ENCODE peak calls at places on chromosomes 11 and 22, in eight cellular contexts. One of them, this sample, is unnamed.

GRCh38 chr11:75524576-75525432 is 937 bp downstream of the GDPD5 start:
- DNase-seq in GM23338: peak; percentile 46
- DNase-seq in OCI-LY7: peak; percentile 40
- DNase-seq in SK-N-SH: peak; percentile 66
- DNase-seq in PC-9: no peak
- DNase-seq in HCT116: no peak
- DNase-seq in hepatocyte: no peak
- DNase-seq in PC-3: peak; percentile 71
- DNase-seq in this sample: peak; percentile 72

GRCh38 chr11:6587360-6587953 is 16.0 kb downstream of the RRP8 start:
- DNase-seq in GM23338: no peak
- DNase-seq in OCI-LY7: no peak
- DNase-seq in SK-N-SH: no peak
- DNase-seq in PC-9: no peak
- DNase-seq in HCT116: no peak
- DNase-seq in hepatocyte: no peak
- DNase-seq in PC-3: no peak
- DNase-seq in this sample: no peak

GRCh38 chr22:23079240-23079768 is 9.0 kb downstream of the GNAZ start:
- DNase-seq in GM23338: no peak
- DNase-seq in OCI-LY7: no peak
- DNase-seq in SK-N-SH: no peak
- DNase-seq in PC-9: no peak
- DNase-seq in HCT116: no peak
- DNase-seq in hepatocyte: peak; percentile 42
- DNase-seq in PC-3: no peak
- DNase-seq in this sample: no peak

GRCh38 chr11:104320956-104321355 is 157.0 kb upstream of the PDGFD start:
- DNase-seq in GM23338: no peak
- DNase-seq in OCI-LY7: no peak
- DNase-seq in SK-N-SH: no peak
- DNase-seq in PC-9: no peak
- DNase-seq in HCT116: no peak
- DNase-seq in hepatocyte: no peak
- DNase-seq in PC-3: no peak
- DNase-seq in this sample: no peak

GRCh38 chr11:78607691-78608090 is 33.0 kb upstream of the NARS2 start:
- DNase-seq in GM23338: no peak
- DNase-seq in OCI-LY7: no peak
- DNase-seq in SK-N-SH: no peak
- DNase-seq in PC-9: no peak
- DNase-seq in HCT116: no peak
- DNase-seq in hepatocyte: no peak
- DNase-seq in PC-3: no peak
- DNase-seq in this sample: no peak

GRCh38 chr11:74849525-74850391 is 99.1 kb downstream of the XRRA1 start:
- DNase-seq in GM23338: peak; percentile 71
- DNase-seq in OCI-LY7: peak; percentile 11
- DNase-seq in SK-N-SH: no peak
- DNase-seq in PC-9: no peak
- DNase-seq in HCT116: no peak
- DNase-seq in hepatocyte: no peak
- DNase-seq in PC-3: peak; percentile 74
- DNase-seq in this sample: peak; percentile 91

GRCh38 chr22:20261848-20262581 is 6.1 kb downstream of the RTN4R start:
- DNase-seq in GM23338: no peak
- DNase-seq in OCI-LY7: no peak
- DNase-seq in SK-N-SH: no peak
- DNase-seq in PC-9: no peak
- DNase-seq in HCT116: no peak
- DNase-seq in hepatocyte: no peak
- DNase-seq in PC-3: no peak
- DNase-seq in this sample: no peak

GRCh38 chr11:12266943-12267342 is 110.4 kb upstream of the PARVA start:
- DNase-seq in GM23338: peak; percentile 31
- DNase-seq in OCI-LY7: no peak
- DNase-seq in SK-N-SH: no peak
- DNase-seq in PC-9: no peak
- DNase-seq in HCT116: no peak
- DNase-seq in hepatocyte: no peak
- DNase-seq in PC-3: no peak
- DNase-seq in this sample: no peak

GRCh38 chr11:92852946-92853345 is 116.5 kb upstream of the MTNR1B start:
- DNase-seq in GM23338: no peak
- DNase-seq in OCI-LY7: no peak
- DNase-seq in SK-N-SH: no peak
- DNase-seq in PC-9: no peak
- DNase-seq in HCT116: no peak
- DNase-seq in hepatocyte: no peak
- DNase-seq in PC-3: no peak
- DNase-seq in this sample: peak; percentile 27

GRCh38 chr22:17773606-17774205 is 563 bp downstream of the BID start:
- DNase-seq in GM23338: peak; percentile 83
- DNase-seq in OCI-LY7: peak; percentile 79
- DNase-seq in SK-N-SH: peak; percentile 93
- DNase-seq in PC-9: peak; percentile 48
- DNase-seq in HCT116: no peak
- DNase-seq in hepatocyte: peak; percentile 70
- DNase-seq in PC-3: peak; percentile 47
- DNase-seq in this sample: peak; percentile 66

GRCh38 chr11:35822815-35823495 is 120.9 kb upstream of the LDLRAD3 start:
- DNase-seq in GM23338: no peak
- DNase-seq in OCI-LY7: no peak
- DNase-seq in SK-N-SH: no peak
- DNase-seq in PC-9: no peak
- DNase-seq in HCT116: no peak
- DNase-seq in hepatocyte: no peak
- DNase-seq in PC-3: peak; percentile 11
- DNase-seq in this sample: no peak

GRCh38 chr11:69173326-69173725 is 17.6 kb downstream of the SMIM38 start:
- DNase-seq in GM23338: no peak
- DNase-seq in OCI-LY7: no peak
- DNase-seq in SK-N-SH: no peak
- DNase-seq in PC-9: no peak
- DNase-seq in HCT116: no peak
- DNase-seq in hepatocyte: no peak
- DNase-seq in PC-3: no peak
- DNase-seq in this sample: no peak

GRCh38 chr22:19797086-19797485 is 36.5 kb downstream of the TBX1 start:
- DNase-seq in GM23338: no peak
- DNase-seq in OCI-LY7: no peak
- DNase-seq in SK-N-SH: no peak
- DNase-seq in PC-9: no peak
- DNase-seq in HCT116: no peak
- DNase-seq in hepatocyte: no peak
- DNase-seq in PC-3: no peak
- DNase-seq in this sample: no peak

GRCh38 chr11:118660646-118661424 is 18.6 kb downstream of the TREH start:
- DNase-seq in GM23338: no peak
- DNase-seq in OCI-LY7: no peak
- DNase-seq in SK-N-SH: no peak
- DNase-seq in PC-9: no peak
- DNase-seq in HCT116: no peak
- DNase-seq in hepatocyte: peak; percentile 5
- DNase-seq in PC-3: no peak
- DNase-seq in this sample: no peak

GRCh38 chr11:64916040-64916847 is 765 bp downstream of the ATG2A start:
- DNase-seq in GM23338: peak; percentile 62
- DNase-seq in OCI-LY7: peak; percentile 48
- DNase-seq in SK-N-SH: peak; percentile 70
- DNase-seq in PC-9: peak; percentile 72
- DNase-seq in HCT116: no peak
- DNase-seq in hepatocyte: peak; percentile 54
- DNase-seq in PC-3: peak; percentile 22
- DNase-seq in this sample: peak; percentile 56

GRCh38 chr11:35126879-35127576 is 11.9 kb upstream of the CD44 start:
- DNase-seq in GM23338: no peak
- DNase-seq in OCI-LY7: no peak
- DNase-seq in SK-N-SH: no peak
- DNase-seq in PC-9: no peak
- DNase-seq in HCT116: no peak
- DNase-seq in hepatocyte: no peak
- DNase-seq in PC-3: no peak
- DNase-seq in this sample: no peak

GRCh38 chr11:46378811-46379482 is 2.5 kb upstream of the MDK start:
- DNase-seq in GM23338: no peak
- DNase-seq in OCI-LY7: no peak
- DNase-seq in SK-N-SH: no peak
- DNase-seq in PC-9: no peak
- DNase-seq in HCT116: no peak
- DNase-seq in hepatocyte: no peak
- DNase-seq in PC-3: no peak
- DNase-seq in this sample: no peak

GRCh38 chr11:69053546-69054396 is 5.0 kb downstream of the TPCN2 start:
- DNase-seq in GM23338: no peak
- DNase-seq in OCI-LY7: peak; percentile 33
- DNase-seq in SK-N-SH: no peak
- DNase-seq in PC-9: no peak
- DNase-seq in HCT116: no peak
- DNase-seq in hepatocyte: no peak
- DNase-seq in PC-3: no peak
- DNase-seq in this sample: no peak

GRCh38 chr11:73387594-73388021 is 11.4 kb downstream of the RELT start:
- DNase-seq in GM23338: peak; percentile 37
- DNase-seq in OCI-LY7: no peak
- DNase-seq in SK-N-SH: no peak
- DNase-seq in PC-9: no peak
- DNase-seq in HCT116: no peak
- DNase-seq in hepatocyte: no peak
- DNase-seq in PC-3: no peak
- DNase-seq in this sample: no peak

GRCh38 chr11:111634981-111635705 is 32.9 kb downstream of the SIK2 start:
- DNase-seq in GM23338: peak; percentile 17
- DNase-seq in OCI-LY7: no peak
- DNase-seq in SK-N-SH: no peak
- DNase-seq in PC-9: no peak
- DNase-seq in HCT116: no peak
- DNase-seq in hepatocyte: no peak
- DNase-seq in PC-3: peak; percentile 17
- DNase-seq in this sample: peak; percentile 39

DNA sequence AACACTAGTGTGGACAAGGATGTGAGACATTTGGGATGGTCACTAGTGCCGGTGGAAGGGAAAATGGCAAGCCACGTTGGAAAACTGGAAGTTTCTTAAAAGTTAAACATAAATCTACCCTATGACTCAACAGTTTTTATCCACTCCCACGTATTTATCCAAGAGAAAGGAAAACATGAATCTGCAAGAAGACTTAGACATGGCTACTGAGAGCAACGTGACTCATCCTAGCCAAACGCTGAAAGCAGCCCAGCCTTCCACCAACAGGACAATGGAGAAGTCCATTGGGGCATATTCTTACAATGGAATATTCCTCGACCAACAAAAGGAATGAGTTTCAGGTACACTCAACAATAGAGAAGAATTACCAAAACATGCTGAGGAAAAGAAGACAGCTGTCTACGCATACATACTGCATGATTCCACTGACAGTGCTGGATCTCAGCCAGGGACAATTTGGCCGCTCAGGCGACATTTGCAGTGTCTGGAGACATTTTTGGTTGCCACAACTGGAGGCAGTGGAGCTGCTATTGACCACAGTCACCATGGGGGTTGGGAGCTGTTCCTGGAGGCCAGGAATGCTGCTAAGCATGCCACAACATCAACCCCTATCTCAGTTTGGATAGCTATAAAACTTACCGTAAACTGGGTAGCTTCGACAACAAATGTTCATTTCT is 21.2 kb downstream of the SYT13 start:
- DNase-seq in GM23338: no peak
- DNase-seq in OCI-LY7: no peak
- DNase-seq in SK-N-SH: no peak
- DNase-seq in PC-9: no peak
- DNase-seq in HCT116: no peak
- DNase-seq in hepatocyte: peak; percentile 57
- DNase-seq in PC-3: peak; percentile 82
- DNase-seq in this sample: peak; percentile 93
- H3K9me2 ChIP-seq in GM23338: peaks cover 4% of the 10 kb centered on the region
- H3K9me2 ChIP-seq in OCI-LY7: no peaks in the 10 kb centered on the region
- H3K9me2 ChIP-seq in SK-N-SH: no peaks in the 10 kb centered on the region
- H3K9me2 ChIP-seq in PC-9: peaks cover 6% of the 10 kb centered on the region
- H3K9me2 ChIP-seq in HCT116: no peaks in the 10 kb centered on the region
- H3K9me2 ChIP-seq in hepatocyte: no peaks in the 10 kb centered on the region
- H3K9me2 ChIP-seq in PC-3: no peaks in the 10 kb centered on the region
- H3K9me2 ChIP-seq in this sample: no peaks in the 10 kb centered on the region

GRCh38 chr11:130546901-130547694 is 98.7 kb downstream of the ADAMTS15 start:
- DNase-seq in GM23338: no peak
- DNase-seq in OCI-LY7: no peak
- DNase-seq in SK-N-SH: no peak
- DNase-seq in PC-9: no peak
- DNase-seq in HCT116: no peak
- DNase-seq in hepatocyte: no peak
- DNase-seq in PC-3: no peak
- DNase-seq in this sample: no peak
- H3K4me2 ChIP-seq in GM23338: no peak overlapping the region
- H3K4me2 ChIP-seq in OCI-LY7: no peak overlapping the region
- H3K4me2 ChIP-seq in SK-N-SH: no peak overlapping the region
- H3K4me2 ChIP-seq in PC-9: no peak overlapping the region
- H3K4me2 ChIP-seq in HCT116: no peak overlapping the region
- H3K4me2 ChIP-seq in hepatocyte: no peak overlapping the region
- H3K4me2 ChIP-seq in PC-3: no peak overlapping the region
- H3K4me2 ChIP-seq in this sample: no peak overlapping the region

DNA sequence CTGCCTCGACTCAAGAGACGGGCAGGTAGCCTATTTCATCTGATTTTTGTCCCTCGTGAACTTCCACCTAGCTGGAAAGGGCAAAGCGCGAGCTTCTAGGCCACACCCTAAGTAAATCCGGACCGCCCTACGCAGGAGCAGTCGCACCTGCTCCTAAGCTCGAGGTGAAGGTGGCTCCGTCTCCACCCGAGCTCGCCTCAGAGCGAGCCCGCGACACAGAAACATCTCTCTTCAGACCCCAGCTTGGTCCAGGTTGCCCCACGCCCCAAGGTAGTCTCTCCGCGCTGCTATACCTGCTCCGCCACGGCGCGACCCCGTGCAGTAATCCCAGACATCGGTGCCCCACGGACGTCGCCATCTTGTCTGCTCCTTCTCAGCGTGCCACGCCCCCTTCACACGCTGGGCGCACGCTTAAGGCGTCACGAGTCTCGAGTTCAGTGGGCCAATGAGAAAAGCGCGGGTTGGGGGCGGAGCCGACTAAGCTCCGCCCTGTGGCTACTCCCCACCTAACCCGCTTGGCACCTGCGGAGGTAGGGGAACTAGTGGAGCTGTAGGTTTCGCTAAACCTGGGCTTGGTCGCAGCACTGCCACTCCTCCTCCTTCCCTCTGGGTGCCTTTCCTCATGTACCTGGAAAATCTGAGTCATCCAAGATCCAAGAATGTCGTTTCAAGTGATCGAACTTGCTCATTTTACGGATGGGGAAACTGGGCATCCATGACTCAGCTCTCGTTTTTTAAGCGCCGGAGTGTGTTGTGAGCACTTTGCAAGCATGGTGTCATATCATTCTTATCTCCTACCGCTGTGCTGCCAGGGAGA is at the start of gene PISD:
- DNase-seq in GM23338: peak; percentile 98
- DNase-seq in OCI-LY7: peak; percentile 98
- DNase-seq in SK-N-SH: peak; percentile 96
- DNase-seq in PC-9: peak; percentile 99
- DNase-seq in HCT116: peak; percentile 96
- DNase-seq in hepatocyte: peak; percentile 99
- DNase-seq in PC-3: peak; percentile 98
- DNase-seq in this sample: peak; percentile 98
- H2AFZ ChIP-seq in GM23338: peak within 1 kb of the TSS; percentile 72
- H2AFZ ChIP-seq in OCI-LY7: peak within 1 kb of the TSS; percentile 97
- H2AFZ ChIP-seq in SK-N-SH: peak within 1 kb of the TSS; percentile 87
- H2AFZ ChIP-seq in PC-9: peak within 1 kb of the TSS; percentile 78
- H2AFZ ChIP-seq in HCT116: no peak within 1 kb of the TSS
- H2AFZ ChIP-seq in hepatocyte: peak within 1 kb of the TSS; percentile 86
- H2AFZ ChIP-seq in PC-3: peak within 1 kb of the TSS; percentile 66
- H2AFZ ChIP-seq in this sample: peak within 1 kb of the TSS; percentile 91

GRCh38 chr22:38796262-38796957 is 2.5 kb upstream of the DNAL4 start:
- DNase-seq in GM23338: no peak
- DNase-seq in OCI-LY7: no peak
- DNase-seq in SK-N-SH: no peak
- DNase-seq in PC-9: no peak
- DNase-seq in HCT116: no peak
- DNase-seq in hepatocyte: no peak
- DNase-seq in PC-3: no peak
- DNase-seq in this sample: peak; percentile 18
- H3K9me2 ChIP-seq in GM23338: peaks cover 4% of the 10 kb centered on the region
- H3K9me2 ChIP-seq in OCI-LY7: no peaks in the 10 kb centered on the region
- H3K9me2 ChIP-seq in SK-N-SH: no peaks in the 10 kb centered on the region
- H3K9me2 ChIP-seq in PC-9: no peaks in the 10 kb centered on the region
- H3K9me2 ChIP-seq in HCT116: no peaks in the 10 kb centered on the region
- H3K9me2 ChIP-seq in hepatocyte: no peaks in the 10 kb centered on the region
- H3K9me2 ChIP-seq in PC-3: no peaks in the 10 kb centered on the region
- H3K9me2 ChIP-seq in this sample: no peaks in the 10 kb centered on the region

This sample was measured in GM23248.